ENCODE peak calls at places on chromosomes 5 and 9, in six cellular contexts. S, Z, R, Q, B and C are unnamed samples.
A peak's percentile ranks its signal among the peaks of the same experiment; 100 is the strongest.

GRCh38 chr5:158679221-158679641 is 420.5 kb downstream of the EBF1 start:
- DNase-seq in S (no peak), Z (no peak), R (no peak), Q (no peak), B (no peak), C (no peak)

GRCh38 chr5:167488371-167488770 is 803.1 kb upstream of the WWC1 start:
- DNase-seq in S (no peak), Z (no peak), R (no peak), Q (no peak), B (peak; percentile 51), C (no peak)

GRCh38 chr5:24535646-24536045 is 109.1 kb downstream of the CDH10 start:
- DNase-seq in S (no peak), Z (no peak), R (no peak), Q (peak; percentile 11), B (no peak), C (no peak)

GRCh38 chr9:136085815-136086212 is 9.3 kb downstream of the NACC2 start:
- DNase-seq in S (no peak), Z (no peak), R (peak; percentile 81), Q (no peak), B (no peak), C (no peak)

GRCh38 chr9:122192914-122193525 is 33.3 kb downstream of the MORN5 start:
- DNase-seq in S (no peak), Z (no peak), R (no peak), Q (no peak), B (no peak), C (no peak)

GRCh38 chr9:6354072-6354686 is 26.0 kb downstream of the TPD52L3 start:
- DNase-seq in S (peak; percentile 4), Z (peak; percentile 33), R (no peak), Q (peak; percentile 62), B (peak; percentile 80), C (peak; percentile 11)

GRCh38 chr5:142472306-142472951 is 147.6 kb upstream of the SPRY4 start:
- DNase-seq in S (no peak), Z (peak; percentile 43), R (no peak), Q (no peak), B (peak; percentile 89), C (no peak)

GRCh38 chr9:105118646-105119045 is 125.8 kb upstream of the SLC44A1 start:
- DNase-seq in S (no peak), Z (no peak), R (no peak), Q (no peak), B (no peak), C (no peak)

GRCh38 chr9:15469862-15470261 is 40.9 kb downstream of the PSIP1 start:
- DNase-seq in S (no peak), Z (no peak), R (no peak), Q (no peak), B (no peak), C (no peak)

GRCh38 chr5:68460147-68460760 is 244.7 kb downstream of the PIK3R1 start:
- DNase-seq in S (peak; percentile 11), Z (peak; percentile 20), R (no peak), Q (peak; percentile 62), B (peak; percentile 79), C (peak; percentile 20)

GRCh38 chr5:81774359-81774758 is 23.5 kb upstream of the SSBP2 start:
- DNase-seq in S (no peak), Z (no peak), R (no peak), Q (no peak), B (no peak), C (no peak)

GRCh38 chr9:83144492-83144891 is 81.5 kb upstream of the RASEF start:
- DNase-seq in S (no peak), Z (no peak), R (no peak), Q (no peak), B (no peak), C (no peak)

GRCh38 chr5:78295035-78295961 is 800 bp upstream of the AP3B1 start:
- DNase-seq in S (peak; percentile 30), Z (peak; percentile 44), R (no peak), Q (peak; percentile 47), B (no peak), C (no peak)

GRCh38 chr5:79798892-79799590 is 109.4 kb downstream of the CMYA5 start:
- DNase-seq in S (no peak), Z (no peak), R (no peak), Q (no peak), B (no peak), C (no peak)

GRCh38 chr9:90309809-90310522 is 332.7 kb downstream of the DIRAS2 start:
- DNase-seq in S (no peak), Z (no peak), R (no peak), Q (no peak), B (no peak), C (no peak)

GRCh38 chr5:181045316-181045715 is 5.2 kb downstream of the BTNL9 start:
- DNase-seq in S (no peak), Z (no peak), R (no peak), Q (no peak), B (no peak), C (no peak)

GRCh38 chr9:99016681-99017387 is 73.1 kb downstream of the COL15A1 start:
- DNase-seq in S (no peak), Z (no peak), R (no peak), Q (no peak), B (no peak), C (no peak)

GRCh38 chr5:172788771-172789686 is 18.0 kb upstream of the DUSP1 start:
- DNase-seq in S (no peak), Z (no peak), R (peak; percentile 81), Q (no peak), B (peak; percentile 65), C (no peak)

GRCh38 chr9:81456431-81456970 is 232.8 kb downstream of the TLE1 start:
- DNase-seq in S (no peak), Z (no peak), R (no peak), Q (no peak), B (peak; percentile 24), C (no peak)

GRCh38 chr9:120482424-120483186 is 97.4 kb downstream of the CDK5RAP2 start:
- DNase-seq in S (no peak), Z (no peak), R (peak; percentile 64), Q (no peak), B (peak; percentile 71), C (no peak)

GRCh38 chr9:89720721-89721660 is 116.2 kb downstream of the GADD45G start:
- DNase-seq in S (peak; percentile 37), Z (no peak), R (no peak), Q (no peak), B (no peak), C (no peak)

GRCh38 chr5:135216813-135217154 is 182.2 kb downstream of the MACROH2A1 start:
- DNase-seq in S (no peak), Z (no peak), R (no peak), Q (peak; percentile 28), B (no peak), C (no peak)

GRCh38 chr9:121985792-121986494 is 107.2 kb downstream of the TTLL11 start:
- DNase-seq in S (no peak), Z (no peak), R (peak; percentile 76), Q (no peak), B (no peak), C (no peak)

GRCh38 chr5:90383903-90384302 is 25.7 kb downstream of the CETN3 start:
- DNase-seq in S (no peak), Z (no peak), R (no peak), Q (no peak), B (no peak), C (no peak)

GRCh38 chr9:137757613-137758029 is 120.0 kb upstream of the CACNA1B start:
- DNase-seq in S (no peak), Z (peak; percentile 19), R (no peak), Q (no peak), B (peak; percentile 83), C (no peak)

GRCh38 chr9:84343111-84343521 is 2.6 kb upstream of the SLC28A3 start:
- DNase-seq in S (no peak), Z (no peak), R (no peak), Q (no peak), B (no peak), C (no peak)

GRCh38 chr9:94772654-94773303 is 46.3 kb downstream of the AOPEP start:
- DNase-seq in S (no peak), Z (no peak), R (no peak), Q (no peak), B (peak; percentile 31), C (peak; percentile 14)

GRCh38 chr5:140883927-140884697 is 2.2 kb downstream of the PCDHA13 start:
- DNase-seq in S (no peak), Z (no peak), R (no peak), Q (no peak), B (no peak), C (no peak)

GRCh38 chr5:169641253-169641652 is 4.2 kb downstream of the DOCK2 start:
- DNase-seq in S (peak; percentile 42), Z (no peak), R (no peak), Q (peak; percentile 27), B (peak; percentile 23), C (no peak)

GRCh38 chr5:157549954-157550549 is 25.5 kb downstream of the ADAM19 start:
- DNase-seq in S (no peak), Z (no peak), R (no peak), Q (no peak), B (no peak), C (no peak)

GRCh38 chr9:126459546-126459945 is 132.9 kb downstream of the MVB12B start:
- DNase-seq in S (no peak), Z (no peak), R (no peak), Q (no peak), B (no peak), C (no peak)

GRCh38 chr5:133962801-133963476 is 5.5 kb downstream of the C5orf15 start:
- DNase-seq in S (no peak), Z (no peak), R (no peak), Q (no peak), B (peak; percentile 67), C (no peak)